ENCODE peak calls at places on chromosomes 5 and 9, in six cellular contexts. S, N, R, U, C and L are unnamed samples.
A peak's percentile ranks its signal among the peaks of the same experiment; 100 is the strongest.

GRCh38 chr9:82206490-82206889 is 217.9 kb downstream of the SPATA31D1 start:
- DNase-seq in U (no peak), C (no peak), R (no peak), S (no peak), N (no peak), L (no peak)

GRCh38 chr9:11045589-11045988 is 432.8 kb upstream of the PTPRD start:
- DNase-seq in N (no peak), U (no peak), C (no peak), R (no peak), S (no peak), L (no peak)

GRCh38 chr5:159838551-159839222 is 77.6 kb upstream of the ADRA1B start:
- DNase-seq in N (no peak), R (no peak), S (no peak), C (no peak), U (no peak), L (no peak)

GRCh38 chr9:15306068-15306756 is 804 bp downstream of the TTC39B start:
- DNase-seq in C (peak; percentile 70), S (peak; percentile 56), N (peak; percentile 15), U (peak; percentile 78), R (peak; percentile 5), L (peak; percentile 82)

GRCh38 chr9:99057665-99058625 is 47.0 kb upstream of the TGFBR1 start:
- DNase-seq in U (no peak), C (peak; percentile 87), R (no peak), N (no peak), S (peak; percentile 81), L (no peak)

GRCh38 chr5:55636177-55636576 is 75.9 kb downstream of the SLC38A9 start:
- DNase-seq in S (no peak), N (no peak), U (no peak), R (no peak), C (peak; percentile 40), L (no peak)

GRCh38 chr5:116674881-116675627 is 100.4 kb upstream of the SEMA6A start:
- DNase-seq in N (no peak), U (no peak), C (no peak), S (no peak), R (no peak), L (no peak)

GRCh38 chr5:140992878-140993277 is 26.6 kb downstream of the PCDHAC2 start:
- DNase-seq in S (no peak), C (no peak), N (no peak), R (no peak), U (no peak), L (no peak)

GRCh38 chr5:106094128-106094726 is 1576.5 kb downstream of the EFNA5 start:
- DNase-seq in R (no peak), S (peak; percentile 69), U (no peak), C (no peak), N (no peak), L (no peak)

GRCh38 chr9:95024097-95024671 is 293.3 kb downstream of the FANCC start:
- DNase-seq in U (peak; percentile 47), S (no peak), C (no peak), R (no peak), N (no peak), L (no peak)

GRCh38 chr5:179235416-179236400 is 109.6 kb downstream of the ADAMTS2 start:
- DNase-seq in N (no peak), U (peak; percentile 17), S (no peak), R (no peak), C (no peak), L (no peak)

GRCh38 chr9:126471084-126471611 is 142.6 kb upstream of the LMX1B start:
- DNase-seq in C (peak; percentile 73), R (no peak), S (peak; percentile 52), U (no peak), N (no peak), L (peak; percentile 31)

GRCh38 chr5:181205735-181206401 is 872 bp upstream of the TRIM7 start:
- DNase-seq in C (peak; percentile 53), S (peak; percentile 21), R (no peak), U (no peak), N (no peak), L (no peak)

GRCh38 chr5:119404033-119404432 is 48.2 kb downstream of the TNFAIP8 start:
- DNase-seq in S (no peak), R (no peak), N (no peak), U (no peak), C (no peak), L (no peak)

GRCh38 chr9:105842023-105842644 is 147.8 kb downstream of the TMEM38B start:
- DNase-seq in C (peak; percentile 44), N (no peak), R (peak; percentile 14), U (no peak), S (peak; percentile 47), L (peak; percentile 78)

GRCh38 chr9:73172811-73173210 is 21.1 kb downstream of the ANXA1 start:
- DNase-seq in N (no peak), R (no peak), S (no peak), C (no peak), U (no peak), L (no peak)

GRCh38 chr5:37833990-37834389 is 5.9 kb downstream of the GDNF start:
- DNase-seq in N (no peak), C (peak; percentile 45), U (no peak), R (no peak), S (no peak), L (no peak)

GRCh38 chr9:35774907-35775635 is 16.3 kb upstream of the NPR2 start:
- DNase-seq in U (no peak), N (no peak), S (no peak), R (no peak), C (no peak), L (no peak)

GRCh38 chr5:122915717-122916399 is 70.4 kb downstream of the SNX24 start:
- DNase-seq in C (peak; percentile 45), R (no peak), S (no peak), U (no peak), N (no peak), L (no peak)

GRCh38 chr5:177128551-177128976 is 5.0 kb upstream of the NSD1 start:
- DNase-seq in N (no peak), R (no peak), U (no peak), S (no peak), C (no peak), L (no peak)

GRCh38 chr5:12615141-12615820 is 711.0 kb upstream of the CTNND2 start:
- DNase-seq in S (no peak), N (no peak), C (no peak), U (no peak), R (no peak), L (no peak)

GRCh38 chr9:121394292-121394691 is 24.2 kb upstream of the STOM start:
- DNase-seq in C (no peak), R (no peak), S (peak; percentile 17), U (no peak), N (no peak), L (no peak)

GRCh38 chr5:59123595-59124561 is 541.0 kb downstream of the RAB3C start:
- DNase-seq in S (peak; percentile 41), U (no peak), N (no peak), R (no peak), C (peak; percentile 48), L (no peak)
- H4K91ac ChIP-seq in S (peak overlapping the region; percentile 60), U (no peak overlapping the region), N (no peak overlapping the region), R (no peak overlapping the region), C (no peak overlapping the region), L (peak overlapping the region; percentile 79)

GRCh38 chr9:131530930-131531832 is at the start of gene UCK1:
- DNase-seq in S (peak; percentile 62), R (peak; percentile 86), C (peak; percentile 80), N (peak; percentile 49), U (peak; percentile 90), L (peak; percentile 82)
- H3K4ac ChIP-seq in S (peak within 1 kb of the TSS; percentile 96), R (peak within 1 kb of the TSS; percentile 84), C (peak within 1 kb of the TSS; percentile 80), N (peak within 1 kb of the TSS; percentile 6), U (no peak within 1 kb of the TSS), L (peak within 1 kb of the TSS; percentile 94)

DNA sequence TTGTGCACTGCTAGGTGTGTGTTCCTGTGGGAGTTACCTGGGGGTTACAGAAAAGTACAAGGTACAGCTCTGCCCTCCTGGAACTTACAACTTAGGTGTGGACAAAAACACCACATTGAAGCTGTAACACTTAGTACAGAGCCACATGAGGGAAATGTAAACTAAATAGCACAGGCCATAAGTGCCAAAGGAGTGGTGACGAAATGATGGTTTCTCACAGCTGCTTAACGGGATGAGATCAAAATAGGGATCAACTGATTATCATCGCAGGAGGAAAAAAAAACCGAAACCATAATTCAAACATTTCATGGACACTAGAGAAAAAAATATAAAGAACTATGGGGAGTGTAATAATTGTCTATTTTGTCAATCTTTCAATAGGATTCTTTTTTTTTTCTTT is 5.9 kb downstream of the LIX1 start:
- DNase-seq in U (no peak), S (no peak), N (no peak), C (no peak), R (no peak), L (no peak)
- H4K91ac ChIP-seq in U (no peak overlapping the region), S (no peak overlapping the region), N (no peak overlapping the region), C (no peak overlapping the region), R (no peak overlapping the region), L (no peak overlapping the region)

GRCh38 chr9:135609366-135609955 is 29.9 kb downstream of the GLT6D1 start:
- DNase-seq in U (no peak), N (no peak), R (no peak), S (no peak), C (no peak), L (no peak)
- H3K4ac ChIP-seq in U (no peak overlapping the region), N (no peak overlapping the region), R (no peak overlapping the region), S (no peak overlapping the region), C (no peak overlapping the region), L (no peak overlapping the region)

DNA sequence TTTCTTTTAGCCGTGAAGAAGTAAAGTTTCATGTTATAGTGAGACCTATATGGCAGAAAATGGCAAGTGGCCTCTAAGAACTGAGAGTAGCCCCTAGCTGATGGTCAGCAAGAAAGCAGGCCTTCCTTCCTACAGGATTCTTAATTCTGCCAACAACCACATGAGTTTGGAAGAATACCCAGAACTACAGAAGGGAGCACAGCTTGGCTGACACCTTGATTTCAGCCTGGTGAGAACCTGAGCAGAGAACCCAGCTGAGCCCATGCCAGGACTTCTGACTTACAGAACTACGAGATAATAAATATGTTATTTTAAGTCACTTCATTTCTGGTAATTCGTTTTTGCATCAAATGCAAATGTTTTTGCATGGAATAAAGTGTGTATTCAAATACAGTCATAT is 5.9 kb upstream of the FBXL17 start:
- DNase-seq in U (no peak), C (no peak), R (no peak), S (no peak), N (no peak), L (no peak)
- H4K91ac ChIP-seq in U (no peak overlapping the region), C (no peak overlapping the region), R (no peak overlapping the region), S (no peak overlapping the region), N (no peak overlapping the region), L (no peak overlapping the region)

DNA sequence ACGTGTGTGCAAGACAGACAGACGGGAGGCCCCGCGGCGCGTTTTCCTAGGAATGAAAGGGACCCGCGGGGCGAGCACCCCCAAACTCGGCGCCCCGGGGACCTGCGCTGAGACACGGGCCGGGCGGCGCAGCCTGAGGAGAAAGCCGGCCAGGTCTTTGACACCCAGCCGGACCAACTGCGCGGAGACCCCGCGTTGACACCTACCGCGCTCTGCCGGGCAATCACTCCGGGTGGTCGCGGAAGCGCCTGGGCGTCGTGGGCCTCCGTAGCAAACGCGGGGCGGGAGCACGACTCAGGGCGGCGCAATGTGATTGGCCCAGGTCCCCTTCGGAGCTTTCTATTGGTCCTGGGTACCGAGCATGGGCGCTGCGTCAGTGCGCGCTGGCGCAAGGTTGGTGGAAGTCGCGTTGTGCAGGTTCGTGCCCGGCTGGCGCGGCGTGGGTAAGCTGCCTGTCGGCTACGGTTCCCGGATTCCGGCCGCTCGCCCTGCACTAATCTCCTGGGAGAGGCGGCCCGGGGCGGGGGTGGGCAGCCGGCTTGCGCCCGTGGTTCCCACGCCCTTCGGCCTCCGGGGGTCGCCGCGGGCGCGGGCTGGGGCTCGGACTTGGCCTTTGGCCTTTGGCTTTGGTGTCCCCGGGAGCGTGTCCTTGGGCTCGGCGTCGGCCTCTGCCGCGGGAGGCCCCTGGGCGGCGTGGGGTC is at the start of the genes FASTKD3 and MTRR:
- DNase-seq in C (peak; percentile 95), U (peak; percentile 90), S (peak; percentile 91), R (peak; percentile 81), N (no peak), L (peak; percentile 94)
- H3K4ac ChIP-seq in C (peak within 1 kb of the TSS; percentile 43), U (no peak within 1 kb of the TSS), S (peak within 1 kb of the TSS; percentile 66), R (no peak within 1 kb of the TSS), N (no peak within 1 kb of the TSS), L (peak within 1 kb of the TSS; percentile 84)